ENCODE peak calls at places on chromosome 22, in ten cellular contexts. D is WTC11; G is Calu3; Y is HFFc6; H is left ventricle myocardium inferior; F is activated CD8-positive, alpha-beta memory T cell treated with anti-CD3 and anti-CD28 coated beads for 48 hours; P is adrenal gland; I is kidney epithelial cell; A is RCC 7860; S is NCI-H2171 treated with DMSO at 0.1 percent for 48 hours. U is an unnamed sample.

GRCh38 chr22:50305658-50306566 is 1.5 kb downstream of the PLXNB2 start:
- DNase-seq in D (no peak), G (peak; percentile 88), Y (peak; percentile 97), H (peak; percentile 84), F (no peak), P (peak; percentile 97), I (peak; percentile 83), A (peak; percentile 95), S (peak; percentile 75), U (no peak)

GRCh38 chr22:27445876-27446275 is 355.7 kb downstream of the MN1 start:
- DNase-seq in D (no peak), G (no peak), Y (no peak), H (peak; percentile 41), F (no peak), P (no peak), I (no peak), A (no peak), S (no peak), U (no peak)

GRCh38 chr22:39534591-39535301 is 2.2 kb upstream of the RPS19BP1 start:
- DNase-seq in D (peak; percentile 96), G (peak; percentile 87), Y (no peak), H (peak; percentile 85), F (peak; percentile 91), P (peak; percentile 86), I (no peak), A (peak; percentile 62), S (peak; percentile 68), U (peak; percentile 58)

GRCh38 chr22:19708323-19709011 is 5.8 kb upstream of the SEPTIN5 start:
- DNase-seq in D (peak; percentile 7), G (no peak), Y (no peak), H (no peak), F (no peak), P (no peak), I (no peak), A (no peak), S (no peak), U (no peak)

GRCh38 chr22:44634426-44635321 is 67.3 kb upstream of the PRR5 start:
- DNase-seq in D (no peak), G (no peak), Y (no peak), H (no peak), F (no peak), P (no peak), I (no peak), A (no peak), S (no peak), U (no peak)

GRCh38 chr22:32904044-32904443 is 102.5 kb downstream of the TIMP3 start:
- DNase-seq in D (peak; percentile 37), G (peak; percentile 43), Y (peak; percentile 23), H (no peak), F (no peak), P (peak; percentile 57), I (no peak), A (peak; percentile 18), S (peak; percentile 68), U (no peak)

GRCh38 chr22:50481440-50482106 is at the start of gene ADM2:
- DNase-seq in D (peak; percentile 87), G (peak; percentile 72), Y (no peak), H (no peak), F (no peak), P (peak; percentile 21), I (no peak), A (no peak), S (no peak), U (no peak)

GRCh38 chr22:27438271-27438980 is 363.1 kb downstream of the MN1 start:
- DNase-seq in D (no peak), G (peak; percentile 29), Y (no peak), H (no peak), F (no peak), P (peak; percentile 19), I (no peak), A (no peak), S (no peak), U (no peak)

GRCh38 chr22:20558534-20558933 is 51.1 kb downstream of the MED15 start:
- DNase-seq in D (no peak), G (no peak), Y (no peak), H (no peak), F (no peak), P (no peak), I (no peak), A (no peak), S (no peak), U (no peak)

GRCh38 chr22:41919357-41920224 is 4.7 kb upstream of the SHISA8 start:
- DNase-seq in D (peak; percentile 96), G (no peak), Y (no peak), H (peak; percentile 70), F (no peak), P (peak; percentile 67), I (no peak), A (no peak), S (peak; percentile 26), U (no peak)

U was measured in NK-92 treated with Interleukin-12 subunit alpha and Interleukin-12 subunit beta, amount 100 ng/mL, for 24 hours.